ENCODE peak calls at places on chromosomes 3 and 15, in nine cellular contexts. E is suprapubic skin, B is DND-41, R is uterus, S is mammary epithelial cell, K is left ventricle myocardium inferior, Q is fibroblast of lung, N is tibial artery, M is A549. P is an unnamed sample.

GRCh38 chr3:180036092-180036677 is 552 bp downstream of the PEX5L start:
- DNase-seq in R (no peak), M (no peak), E (no peak), S (no peak), B (no peak), N (no peak), K (no peak), Q (no peak), P (no peak)

GRCh38 chr15:48718646-48719045 is 73.1 kb upstream of the FBN1 start:
- DNase-seq in K (peak), E (no peak), Q (no peak), S (no peak), N (no peak), M (no peak), R (no peak), B (no peak), P (peak)

GRCh38 chr3:71688121-71688520 is 37.1 kb downstream of the EIF4E3 start:
- DNase-seq in R (no peak), B (no peak), S (peak), N (no peak), E (no peak), M (no peak), Q (no peak), K (no peak), P (no peak)

GRCh38 chr3:132211896-132212295 is 105.3 kb upstream of the ACP3 start:
- DNase-seq in N (no peak), B (no peak), K (no peak), Q (peak), M (no peak), R (no peak), E (no peak), S (no peak), P (no peak)

GRCh38 chr3:6282920-6283319 is 578.0 kb upstream of the GRM7 start:
- DNase-seq in B (no peak), N (no peak), E (no peak), R (no peak), K (no peak), Q (no peak), S (no peak), M (no peak), P (no peak)

GRCh38 chr3:40044487-40044886 is 235.1 kb downstream of the MYRIP start:
- DNase-seq in Q (no peak), K (no peak), B (no peak), S (peak), N (no peak), M (no peak), E (no peak), R (no peak), P (peak)

GRCh38 chr3:42411429-42411828 is 1.0 kb upstream of the LYZL4 start:
- DNase-seq in R (no peak), K (no peak), Q (no peak), E (no peak), B (no peak), M (no peak), S (no peak), N (no peak), P (no peak)

GRCh38 chr3:31613131-31613626 is 80.5 kb downstream of the STT3B start:
- DNase-seq in E (no peak), K (no peak), S (no peak), Q (peak), B (no peak), M (no peak), N (no peak), R (no peak), P (no peak)

GRCh38 chr15:89577776-89578115 is 2.5 kb downstream of the TICRR start:
- DNase-seq in S (no peak), B (no peak), R (no peak), N (no peak), Q (no peak), K (no peak), E (no peak), M (no peak), P (no peak)

GRCh38 chr3:135965506-135966348 is at the start of gene PPP2R3A:
- DNase-seq in E (peak), S (peak), R (peak), K (peak), Q (peak), N (peak), M (peak), B (no peak), P (peak)

DNA sequence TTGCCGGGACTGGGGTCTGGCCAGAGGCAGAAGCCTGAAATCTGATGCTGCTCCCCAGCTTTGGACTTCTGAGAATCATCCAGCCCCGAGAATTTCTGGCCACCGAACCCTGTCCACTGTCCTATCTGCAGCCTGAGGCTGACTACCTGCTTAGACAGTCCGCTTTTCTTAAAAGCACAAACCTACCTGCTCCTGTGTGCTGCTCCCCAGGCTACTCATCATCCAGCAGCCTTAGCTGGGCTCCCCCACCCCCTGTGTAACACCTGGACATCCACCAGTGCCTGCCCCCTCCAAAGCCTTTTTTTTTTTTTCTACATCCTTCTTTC is 101.4 kb upstream of the LIPC start:
- DNase-seq in E (peak), B (no peak), K (no peak), S (no peak), R (no peak), M (no peak), N (no peak), Q (no peak), P (no peak)
- H3K4me3 ChIP-seq in E (no peak), B (no peak), K (no peak), S (no peak), R (no peak), M (no peak), N (no peak), Q (no peak), P (no peak)

DNA sequence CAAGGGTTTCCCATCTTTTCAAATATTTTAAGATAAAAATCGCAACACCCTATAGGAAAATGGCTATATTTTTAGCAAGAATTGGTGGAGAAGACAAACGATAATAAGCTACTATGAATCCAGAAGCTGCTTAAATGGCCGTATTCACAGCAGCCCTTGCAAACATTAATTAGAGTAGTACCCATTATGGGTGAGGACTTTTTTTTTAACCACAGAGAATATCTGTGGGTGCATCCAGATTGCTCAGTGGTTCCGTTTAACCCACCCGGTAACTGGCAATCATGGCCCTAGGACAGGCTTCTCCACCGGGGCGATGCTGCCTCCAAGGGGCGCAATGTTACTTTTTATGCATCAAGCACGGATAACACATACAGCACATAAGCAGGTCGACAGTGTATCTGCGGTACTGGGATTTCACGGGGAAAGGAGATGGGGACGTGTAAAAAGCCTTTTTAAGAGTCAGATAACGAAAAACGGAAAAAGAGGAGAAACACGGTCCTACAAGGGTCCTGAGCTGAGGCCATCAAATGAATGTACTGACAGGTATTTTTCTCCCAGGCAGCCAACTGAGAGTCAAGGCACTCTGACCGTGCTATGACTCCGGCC is 968 bp upstream of the TMEM266 start:
- DNase-seq in S (peak), Q (peak), B (no peak), R (no peak), E (no peak), K (no peak), M (peak), N (no peak), P (peak)
- TF ChIP-seq CTCF in S (peak), Q (peak), B (peak), R (no peak), E (no peak), K (peak), M (peak), N (no peak), P (no peak)

GRCh38 chr15:31365655-31366127 is 39.1 kb downstream of the KLF13 start:
- DNase-seq in R (peak), S (peak), K (peak), E (peak), M (no peak), Q (peak), B (peak), N (peak), P (peak)

GRCh38 chr15:31365032-31365654 is 38.5 kb downstream of the KLF13 start:
- DNase-seq in Q (no peak), K (peak), B (no peak), R (no peak), M (no peak), S (no peak), E (no peak), N (no peak), P (no peak)

GRCh38 chr15:31362886-31363285 is 36.3 kb downstream of the KLF13 start:
- DNase-seq in E (no peak), B (no peak), S (no peak), M (no peak), N (no peak), R (no peak), Q (no peak), K (no peak), P (no peak)

GRCh38 chr15:31366169-31366734 is 39.6 kb downstream of the KLF13 start:
- DNase-seq in N (peak), R (peak), K (peak), M (no peak), B (no peak), Q (peak), E (peak), S (peak), P (peak)

GRCh38 chr15:31364301-31365031 is 37.8 kb downstream of the KLF13 start:
- DNase-seq in K (peak), B (no peak), E (peak), Q (no peak), M (no peak), N (peak), R (no peak), S (peak), P (no peak)
- H3K4me3 ChIP-seq in K (peak), B (no peak), E (peak), Q (no peak), M (no peak), N (no peak), R (no peak), S (no peak), P (no peak)

DNA sequence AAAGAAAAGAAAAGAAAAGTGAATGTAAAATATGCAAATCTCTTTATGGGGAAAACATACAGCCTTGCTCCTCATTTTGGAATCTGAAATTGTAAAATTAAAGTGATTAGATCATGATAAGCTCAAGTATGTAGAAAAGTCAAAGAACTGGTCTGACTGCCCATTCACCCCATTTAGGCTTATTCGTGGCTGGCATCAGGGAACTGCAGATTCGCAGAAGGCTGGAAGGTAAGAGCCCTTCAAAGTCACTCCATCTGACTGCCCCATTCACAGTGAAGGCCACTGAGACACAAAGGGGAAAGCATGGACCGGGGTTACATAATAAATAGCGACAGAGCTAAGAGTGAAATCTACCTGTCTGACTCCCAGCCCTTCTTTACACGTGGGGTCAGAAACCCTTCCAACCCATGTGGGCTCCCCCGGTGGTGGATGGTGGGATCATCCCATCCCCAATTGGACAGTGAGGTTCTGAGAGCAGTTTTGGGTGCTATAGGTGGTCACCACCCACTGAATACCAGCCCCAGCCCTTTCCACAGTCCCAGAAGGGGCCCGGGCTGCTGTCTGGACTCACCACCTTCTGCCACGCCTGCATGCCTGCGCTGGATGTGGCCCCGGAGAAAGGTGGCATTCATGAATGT is 18.1 kb downstream of the DZIP1L start:
- DNase-seq in N (no peak), R (no peak), K (no peak), Q (no peak), M (peak), E (no peak), B (no peak), S (no peak), P (no peak)
- TF ChIP-seq CTCF in N (no peak), R (no peak), K (peak), Q (peak), M (no peak), E (no peak), B (peak), S (no peak), P (peak)

GRCh38 chr3:102178817-102179216 is 256.0 kb upstream of the ZPLD1 start:
- DNase-seq in E (no peak), Q (no peak), B (no peak), R (no peak), N (no peak), K (no peak), S (no peak), M (no peak), P (no peak)
- H3K4me3 ChIP-seq in E (no peak), Q (no peak), B (no peak), R (no peak), N (no peak), K (no peak), S (no peak), M (no peak), P (no peak)

GRCh38 chr3:59270921-59271320 is 221.1 kb upstream of the CFAP20DC start:
- DNase-seq in E (no peak), R (no peak), K (no peak), M (no peak), Q (no peak), S (no peak), B (no peak), N (no peak), P (no peak)
- TF ChIP-seq CTCF in E (no peak), R (no peak), K (no peak), M (no peak), Q (no peak), S (no peak), B (no peak), N (no peak), P (no peak)

P was measured in fibroblast of pulmonary artery.